ENCODE peak calls at places on chromosome 14, in five cellular contexts. One of them, this sample, is unnamed.

GRCh38 chr14:70018246-70018645 is 139.0 kb downstream of the SMOC1 start:
- DNase-seq in trophoblast cell: no peak
- DNase-seq in ovary: peak; percentile 15
- DNase-seq in foreskin fibroblast: no peak
- DNase-seq in gastrocnemius medialis: no peak
- DNase-seq in this sample: no peak

GRCh38 chr14:70045715-70046535 is 142.8 kb downstream of the SLC8A3 start:
- DNase-seq in trophoblast cell: peak; percentile 56
- DNase-seq in ovary: no peak
- DNase-seq in foreskin fibroblast: peak; percentile 71
- DNase-seq in gastrocnemius medialis: peak; percentile 65
- DNase-seq in this sample: peak; percentile 44

GRCh38 chr14:104444159-104445030 is 135.2 kb upstream of the C14orf180 start:
- DNase-seq in trophoblast cell: no peak
- DNase-seq in ovary: no peak
- DNase-seq in foreskin fibroblast: no peak
- DNase-seq in gastrocnemius medialis: no peak
- DNase-seq in this sample: no peak

GRCh38 chr14:85010186-85010585 is 519.8 kb upstream of the FLRT2 start:
- DNase-seq in trophoblast cell: no peak
- DNase-seq in ovary: no peak
- DNase-seq in foreskin fibroblast: peak; percentile 13
- DNase-seq in gastrocnemius medialis: no peak
- DNase-seq in this sample: no peak

GRCh38 chr14:69953266-69953905 is 74.2 kb downstream of the SMOC1 start:
- DNase-seq in trophoblast cell: no peak
- DNase-seq in ovary: no peak
- DNase-seq in foreskin fibroblast: no peak
- DNase-seq in gastrocnemius medialis: peak; percentile 54
- DNase-seq in this sample: no peak

GRCh38 chr14:100140452-100141132 is 18.9 kb downstream of the DEGS2 start:
- DNase-seq in trophoblast cell: no peak
- DNase-seq in ovary: no peak
- DNase-seq in foreskin fibroblast: no peak
- DNase-seq in gastrocnemius medialis: no peak
- DNase-seq in this sample: peak; percentile 23

GRCh38 chr14:78220273-78220672 is 50.1 kb downstream of the NRXN3 start:
- DNase-seq in trophoblast cell: no peak
- DNase-seq in ovary: no peak
- DNase-seq in foreskin fibroblast: no peak
- DNase-seq in gastrocnemius medialis: no peak
- DNase-seq in this sample: no peak

GRCh38 chr14:20820063-20820904 is 17.6 kb upstream of the RNASE1 start:
- DNase-seq in trophoblast cell: no peak
- DNase-seq in ovary: no peak
- DNase-seq in foreskin fibroblast: no peak
- DNase-seq in gastrocnemius medialis: no peak
- DNase-seq in this sample: no peak

GRCh38 chr14:85549697-85550096 is 19.8 kb downstream of the FLRT2 start:
- DNase-seq in trophoblast cell: no peak
- DNase-seq in ovary: no peak
- DNase-seq in foreskin fibroblast: no peak
- DNase-seq in gastrocnemius medialis: no peak
- DNase-seq in this sample: no peak

GRCh38 chr14:41289025-41289424 is 317.7 kb upstream of the LRFN5 start:
- DNase-seq in trophoblast cell: no peak
- DNase-seq in ovary: no peak
- DNase-seq in foreskin fibroblast: no peak
- DNase-seq in gastrocnemius medialis: no peak
- DNase-seq in this sample: no peak

GRCh38 chr14:25003537-25003936 is 46.4 kb downstream of the STXBP6 start:
- DNase-seq in trophoblast cell: no peak
- DNase-seq in ovary: no peak
- DNase-seq in foreskin fibroblast: peak; percentile 55
- DNase-seq in gastrocnemius medialis: peak; percentile 21
- DNase-seq in this sample: no peak

GRCh38 chr14:80784824-80785223 is 156.7 kb downstream of the CEP128 start:
- DNase-seq in trophoblast cell: no peak
- DNase-seq in ovary: no peak
- DNase-seq in foreskin fibroblast: peak; percentile 63
- DNase-seq in gastrocnemius medialis: no peak
- DNase-seq in this sample: peak; percentile 55

GRCh38 chr14:23153891-23154796 is 29.3 kb downstream of the SLC7A8 start:
- DNase-seq in trophoblast cell: no peak
- DNase-seq in ovary: peak; percentile 95
- DNase-seq in foreskin fibroblast: peak; percentile 96
- DNase-seq in gastrocnemius medialis: peak; percentile 99
- DNase-seq in this sample: peak; percentile 55
- H3K4me3 ChIP-seq in trophoblast cell: no peak overlapping the region
- H3K4me3 ChIP-seq in ovary: peak overlapping the region; percentile 6
- H3K4me3 ChIP-seq in foreskin fibroblast: peak overlapping the region; percentile 49
- H3K4me3 ChIP-seq in gastrocnemius medialis: peak overlapping the region; percentile 53
- H3K4me3 ChIP-seq in this sample: no peak overlapping the region

DNA sequence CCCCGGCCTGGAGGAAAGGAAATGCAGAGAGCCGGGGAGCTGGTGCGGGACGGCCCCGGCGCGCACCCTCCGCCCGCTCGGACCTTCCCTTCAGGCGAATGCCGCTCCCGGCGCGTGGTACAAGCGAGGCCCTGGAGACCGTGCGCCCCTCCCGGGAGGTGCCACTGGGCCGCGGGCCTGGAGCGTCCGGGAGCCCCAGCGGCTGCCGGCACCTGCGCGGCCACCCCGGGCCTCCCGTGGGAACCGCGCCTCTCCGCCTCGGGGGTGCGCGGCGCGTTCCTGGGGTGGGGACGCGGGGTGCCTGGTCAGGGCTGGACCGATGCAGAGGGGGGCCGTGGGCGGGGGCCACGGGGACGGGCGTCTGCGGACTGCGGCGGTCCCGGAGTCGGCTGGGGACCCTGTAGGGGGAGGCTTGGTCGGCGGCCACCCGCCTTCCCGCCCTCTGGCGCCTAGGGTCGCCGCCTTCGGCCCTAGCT is 518 bp downstream of the PAPLN start:
- DNase-seq in trophoblast cell: no peak
- DNase-seq in ovary: peak; percentile 39
- DNase-seq in foreskin fibroblast: no peak
- DNase-seq in gastrocnemius medialis: no peak
- DNase-seq in this sample: peak; percentile 14
- H3K4me3 ChIP-seq in trophoblast cell: peak overlapping the region; percentile 59
- H3K4me3 ChIP-seq in ovary: peak overlapping the region; percentile 49
- H3K4me3 ChIP-seq in foreskin fibroblast: peak overlapping the region; percentile 32
- H3K4me3 ChIP-seq in gastrocnemius medialis: peak overlapping the region; percentile 55
- H3K4me3 ChIP-seq in this sample: peak overlapping the region; percentile 13

GRCh38 chr14:94582199-94582750 is 1.0 kb downstream of the SERPINA5 start:
- DNase-seq in trophoblast cell: no peak
- DNase-seq in ovary: peak; percentile 68
- DNase-seq in foreskin fibroblast: no peak
- DNase-seq in gastrocnemius medialis: peak; percentile 54
- DNase-seq in this sample: no peak

GRCh38 chr14:94583557-94583956 is 2.3 kb downstream of the SERPINA5 start:
- DNase-seq in trophoblast cell: no peak
- DNase-seq in ovary: no peak
- DNase-seq in foreskin fibroblast: no peak
- DNase-seq in gastrocnemius medialis: no peak
- DNase-seq in this sample: no peak

GRCh38 chr14:94582851-94583250 is 1.6 kb downstream of the SERPINA5 start:
- DNase-seq in trophoblast cell: peak; percentile 26
- DNase-seq in ovary: no peak
- DNase-seq in foreskin fibroblast: no peak
- DNase-seq in gastrocnemius medialis: no peak
- DNase-seq in this sample: no peak

GRCh38 chr14:94578712-94579111 is 2.5 kb upstream of the SERPINA5 start:
- DNase-seq in trophoblast cell: no peak
- DNase-seq in ovary: no peak
- DNase-seq in foreskin fibroblast: no peak
- DNase-seq in gastrocnemius medialis: no peak
- DNase-seq in this sample: no peak

DNA sequence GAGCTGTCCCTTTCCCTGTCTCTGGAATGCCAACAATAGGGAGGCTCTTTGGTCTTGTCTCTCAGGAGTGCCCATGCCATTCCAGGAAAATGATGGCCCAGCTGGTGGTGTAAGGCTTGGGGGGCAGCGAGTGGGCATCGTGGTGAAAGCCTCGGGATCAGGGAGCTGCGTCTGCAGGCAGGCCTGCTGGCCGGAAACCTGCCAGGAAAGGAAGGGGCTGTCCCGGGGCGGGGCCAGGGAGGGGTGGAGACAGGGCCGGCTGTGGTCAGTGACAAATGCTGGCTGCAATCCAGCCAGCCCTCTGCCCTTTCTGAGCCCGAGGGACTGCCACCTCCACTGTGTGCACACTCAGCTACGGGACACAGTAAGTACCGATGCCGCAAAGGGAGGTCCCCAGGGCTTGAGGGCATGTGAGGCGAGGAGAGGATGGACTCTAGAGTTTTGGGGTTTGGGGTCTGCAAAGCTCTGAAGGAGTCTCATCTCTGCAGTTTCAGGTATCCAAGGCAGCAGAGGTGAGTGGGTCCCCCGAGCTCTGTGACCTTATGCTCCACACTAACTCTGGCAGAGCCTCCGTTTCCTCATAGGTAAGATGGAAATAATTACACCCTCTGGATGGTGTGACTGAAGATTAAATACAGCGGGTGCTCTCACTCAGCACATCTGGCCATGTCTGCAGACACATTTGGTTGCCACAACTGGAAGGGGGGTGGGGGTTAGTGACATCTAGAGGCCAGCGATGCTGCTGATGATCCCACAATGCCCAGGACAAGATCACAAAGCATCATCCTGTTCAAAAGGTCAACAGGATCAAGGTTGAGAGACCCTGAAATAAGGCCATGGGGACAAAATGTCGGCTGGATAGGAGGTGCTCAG is at the start of gene SERPINA5:
- DNase-seq in trophoblast cell: no peak
- DNase-seq in ovary: peak; percentile 68
- DNase-seq in foreskin fibroblast: peak; percentile 73
- DNase-seq in gastrocnemius medialis: peak; percentile 64
- DNase-seq in this sample: peak; percentile 28
- H3K4me3 ChIP-seq in trophoblast cell: no peak within 1 kb of the TSS
- H3K4me3 ChIP-seq in ovary: no peak within 1 kb of the TSS
- H3K4me3 ChIP-seq in foreskin fibroblast: no peak within 1 kb of the TSS
- H3K4me3 ChIP-seq in gastrocnemius medialis: peak within 1 kb of the TSS; percentile 31
- H3K4me3 ChIP-seq in this sample: no peak within 1 kb of the TSS

DNA sequence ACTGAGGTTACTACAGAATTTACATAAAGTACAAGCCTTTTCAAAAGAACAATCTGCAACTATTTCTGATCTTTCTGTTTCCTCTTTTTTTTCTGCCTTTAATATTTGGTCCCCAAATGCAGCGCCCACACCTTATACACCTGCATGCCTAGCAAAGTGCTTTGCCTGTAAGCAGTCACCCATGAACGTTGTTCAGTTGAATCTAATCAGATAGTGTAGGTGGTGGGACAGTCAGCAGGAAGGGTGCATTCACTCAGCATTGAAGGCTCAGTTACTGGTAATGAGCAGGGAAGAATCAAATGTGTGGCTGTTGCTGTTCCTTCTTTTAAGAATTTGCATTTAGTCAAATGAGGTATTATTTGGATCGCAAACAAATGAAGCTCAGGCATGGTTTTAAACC is 108.4 kb downstream of the GPR135 start:
- DNase-seq in trophoblast cell: no peak
- DNase-seq in ovary: no peak
- DNase-seq in foreskin fibroblast: no peak
- DNase-seq in gastrocnemius medialis: no peak
- DNase-seq in this sample: no peak
- H3K4me3 ChIP-seq in trophoblast cell: no peak overlapping the region
- H3K4me3 ChIP-seq in ovary: no peak overlapping the region
- H3K4me3 ChIP-seq in foreskin fibroblast: no peak overlapping the region
- H3K4me3 ChIP-seq in gastrocnemius medialis: no peak overlapping the region
- H3K4me3 ChIP-seq in this sample: no peak overlapping the region

GRCh38 chr14:32754209-32754608 is 184.5 kb upstream of the NPAS3 start:
- DNase-seq in trophoblast cell: no peak
- DNase-seq in ovary: no peak
- DNase-seq in foreskin fibroblast: no peak
- DNase-seq in gastrocnemius medialis: no peak
- DNase-seq in this sample: no peak

GRCh38 chr14:32761381-32761968 is 177.2 kb upstream of the NPAS3 start:
- DNase-seq in trophoblast cell: no peak
- DNase-seq in ovary: no peak
- DNase-seq in foreskin fibroblast: peak; percentile 81
- DNase-seq in gastrocnemius medialis: no peak
- DNase-seq in this sample: peak; percentile 51

GRCh38 chr14:32756775-32757174 is 181.9 kb upstream of the NPAS3 start:
- DNase-seq in trophoblast cell: no peak
- DNase-seq in ovary: no peak
- DNase-seq in foreskin fibroblast: no peak
- DNase-seq in gastrocnemius medialis: no peak
- DNase-seq in this sample: no peak

GRCh38 chr14:32757568-32757967 is 181.1 kb upstream of the NPAS3 start:
- DNase-seq in trophoblast cell: no peak
- DNase-seq in ovary: no peak
- DNase-seq in foreskin fibroblast: no peak
- DNase-seq in gastrocnemius medialis: no peak
- DNase-seq in this sample: no peak

GRCh38 chr14:32756173-32756572 is 182.5 kb upstream of the NPAS3 start:
- DNase-seq in trophoblast cell: no peak
- DNase-seq in ovary: no peak
- DNase-seq in foreskin fibroblast: no peak
- DNase-seq in gastrocnemius medialis: no peak
- DNase-seq in this sample: no peak
- H3K4me3 ChIP-seq in trophoblast cell: no peak overlapping the region
- H3K4me3 ChIP-seq in ovary: no peak overlapping the region
- H3K4me3 ChIP-seq in foreskin fibroblast: no peak overlapping the region
- H3K4me3 ChIP-seq in gastrocnemius medialis: no peak overlapping the region
- H3K4me3 ChIP-seq in this sample: no peak overlapping the region

DNA sequence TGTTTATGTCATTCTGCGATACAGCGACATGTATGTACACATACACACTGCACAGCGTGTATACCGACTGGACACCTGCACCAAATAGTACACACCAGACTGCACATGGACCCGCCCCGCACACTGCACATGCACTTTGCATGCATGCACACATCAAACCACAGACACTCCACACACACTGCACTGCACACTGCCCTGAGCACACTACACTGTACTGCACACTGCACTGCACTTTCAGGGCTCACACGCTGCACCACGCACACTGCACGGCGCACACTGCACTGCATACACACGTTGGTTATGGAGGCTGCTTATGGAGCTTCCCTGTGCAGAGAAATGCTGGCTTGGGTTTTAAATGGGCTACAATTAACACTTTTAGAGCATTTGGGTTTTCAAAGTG is 1.6 kb downstream of the PAPLN start:
- DNase-seq in trophoblast cell: no peak
- DNase-seq in ovary: peak; percentile 27
- DNase-seq in foreskin fibroblast: no peak
- DNase-seq in gastrocnemius medialis: no peak
- DNase-seq in this sample: no peak
- H3K4me3 ChIP-seq in trophoblast cell: peak overlapping the region; percentile 15
- H3K4me3 ChIP-seq in ovary: no peak overlapping the region
- H3K4me3 ChIP-seq in foreskin fibroblast: no peak overlapping the region
- H3K4me3 ChIP-seq in gastrocnemius medialis: peak overlapping the region; percentile 54
- H3K4me3 ChIP-seq in this sample: peak overlapping the region; percentile 65

GRCh38 chr14:77040995-77041744 is 12.7 kb upstream of the IRF2BPL start:
- DNase-seq in trophoblast cell: no peak
- DNase-seq in ovary: no peak
- DNase-seq in foreskin fibroblast: no peak
- DNase-seq in gastrocnemius medialis: no peak
- DNase-seq in this sample: no peak
- H3K4me3 ChIP-seq in trophoblast cell: no peak overlapping the region
- H3K4me3 ChIP-seq in ovary: peak overlapping the region; percentile 23
- H3K4me3 ChIP-seq in foreskin fibroblast: peak overlapping the region; percentile 22
- H3K4me3 ChIP-seq in gastrocnemius medialis: no peak overlapping the region
- H3K4me3 ChIP-seq in this sample: no peak overlapping the region